ENCODE peak calls at places on chromosomes 13 and 19, in four cellular contexts. I is tibial artery; E is colonic mucosa; G is stimulated activated CD4-positive, alpha-beta T cell treated with anti-CD3 and anti-CD28 coated beads, Interleukin-2, amount 100 ng/mL, for 48 hours. U is an unnamed sample.

GRCh38 chr19:18895038-18895827 is 725 bp downstream of the CERS1 start:
- DNase-seq in G (no peak), I (peak; percentile 40), E (no peak), U (no peak)

GRCh38 chr13:30639671-30640070 is 22.0 kb downstream of the USPL1 start:
- DNase-seq in G (no peak), I (no peak), E (no peak), U (no peak)

GRCh38 chr13:103517066-103517767 is 451.0 kb upstream of the SLC10A2 start:
- DNase-seq in I (no peak), G (no peak), E (no peak), U (peak; percentile 32)

GRCh38 chr13:44159633-44160279 is 213.9 kb upstream of the SERP2 start:
- DNase-seq in G (no peak), E (no peak), I (no peak), U (no peak)

GRCh38 chr19:49094505-49095482 is 9.5 kb downstream of the SNRNP70 start:
- DNase-seq in G (no peak), I (no peak), E (no peak), U (no peak)

GRCh38 chr19:46392252-46392801 is 21.0 kb downstream of the CCDC8 start:
- DNase-seq in E (no peak), G (no peak), I (no peak), U (no peak)

GRCh38 chr19:57096640-57097361 is 23.0 kb upstream of the USP29 start:
- DNase-seq in G (no peak), I (no peak), E (no peak), U (no peak)

GRCh38 chr13:110233181-110233641 is 73.7 kb downstream of the COL4A1 start:
- DNase-seq in G (no peak), E (no peak), I (peak; percentile 87), U (no peak)

GRCh38 chr19:58305932-58306323 is 751 bp downstream of the ERVK3-1 start:
- DNase-seq in E (peak; percentile 21), G (no peak), I (no peak), U (peak; percentile 41)

GRCh38 chr13:44015808-44016207 is 136.1 kb downstream of the LACC1 start:
- DNase-seq in G (no peak), I (no peak), E (no peak), U (peak; percentile 20)

GRCh38 chr13:30763786-30764440 is 28.6 kb downstream of the ALOX5AP start:
- DNase-seq in I (no peak), G (no peak), E (no peak), U (no peak)

GRCh38 chr13:61778531-61778930 is 362.9 kb upstream of the PCDH20 start:
- DNase-seq in E (no peak), I (no peak), G (no peak), U (no peak)

GRCh38 chr13:23599083-23599925 is 29.1 kb downstream of the TNFRSF19 start:
- DNase-seq in I (no peak), E (no peak), G (no peak), U (peak; percentile 15)

GRCh38 chr19:43574424-43575155 is 737 bp downstream of the XRCC1 start:
- DNase-seq in I (no peak), G (no peak), E (no peak), U (no peak)

GRCh38 chr13:34627499-34627898 is 314.6 kb upstream of the NBEA start:
- DNase-seq in G (no peak), I (no peak), E (no peak), U (peak; percentile 22)

GRCh38 chr13:78060966-78061365 is 142.3 kb upstream of the EDNRB start:
- DNase-seq in I (no peak), E (peak; percentile 24), G (no peak), U (no peak)

GRCh38 chr19:16445238-16446107 is 26.3 kb downstream of the EPS15L1 start:
- DNase-seq in I (no peak), G (no peak), E (no peak), U (no peak)

GRCh38 chr13:42883771-42884170 is 102.4 kb downstream of the FAM216B start:
- DNase-seq in I (no peak), E (peak; percentile 23), G (no peak), U (peak; percentile 21)

GRCh38 chr19:38395381-38396127 is 7.1 kb downstream of the SPRED3 start:
- DNase-seq in E (no peak), I (no peak), G (peak; percentile 48), U (no peak)

GRCh38 chr13:33785384-33785783 is 32.6 kb upstream of the RFC3 start:
- DNase-seq in G (no peak), I (no peak), E (no peak), U (no peak)

GRCh38 chr13:91347996-91348905 is 764 bp downstream of the MIR17HG start:
- DNase-seq in I (no peak), E (peak; percentile 51), G (peak; percentile 62), U (peak; percentile 27)

GRCh38 chr19:29622191-29623070 is 16.3 kb downstream of the POP4 start:
- DNase-seq in I (no peak), G (no peak), E (no peak), U (peak; percentile 22)

GRCh38 chr19:13505761-13506549 is at the start of gene CACNA1A:
- DNase-seq in G (peak; percentile 2), E (no peak), I (no peak), U (no peak)

GRCh38 chr13:37966266-37966665 is 96.7 kb upstream of the TRPC4 start:
- DNase-seq in I (no peak), E (no peak), G (no peak), U (no peak)

GRCh38 chr19:24054044-24054935 is 32.7 kb upstream of the ZNF254 start:
- DNase-seq in G (no peak), E (no peak), I (no peak), U (no peak)

GRCh38 chr13:100394005-100394695 is 194.4 kb downstream of the GGACT start:
- DNase-seq in I (no peak), E (no peak), G (no peak), U (no peak)

U was measured in HT-29.